ENCODE peak calls at places on chromosomes 13 and 19, in six cellular contexts. X, B, Y, W, I and E are unnamed samples.
A peak's percentile ranks its signal among the peaks of the same experiment; 100 is the strongest.

GRCh38 chr19:13016628-13017305 is 21.5 kb downstream of the NFIX start:
- DNase-seq in X (no peak), B (peak; percentile 29), Y (no peak), W (no peak), I (no peak), E (no peak)

GRCh38 chr13:72125561-72125960 is 258.6 kb upstream of the DACH1 start:
- DNase-seq in X (no peak), B (no peak), Y (no peak), W (no peak), I (no peak), E (no peak)

GRCh38 chr13:50400930-50401553 is 385.8 kb downstream of the KCNRG start:
- DNase-seq in X (no peak), B (no peak), Y (no peak), W (no peak), I (no peak), E (no peak)

GRCh38 chr13:48532473-48533206 is at the start of gene RCBTB2:
- DNase-seq in X (peak; percentile 99), B (peak; percentile 94), Y (peak; percentile 100), W (peak; percentile 98), I (peak; percentile 97), E (peak; percentile 95)

GRCh38 chr13:52085416-52085815 is 43.5 kb downstream of the NEK5 start:
- DNase-seq in X (no peak), B (no peak), Y (no peak), W (no peak), I (no peak), E (no peak)

GRCh38 chr13:64871742-64872141 is 2358.4 kb downstream of the PCDH9 start:
- DNase-seq in X (no peak), B (no peak), Y (no peak), W (no peak), I (no peak), E (no peak)

GRCh38 chr13:19658831-19659230 is 25.4 kb downstream of the MPHOSPH8 start:
- DNase-seq in X (no peak), B (no peak), Y (no peak), W (no peak), I (no peak), E (no peak)

GRCh38 chr19:18760440-18761383 is 30.4 kb downstream of the COMP start:
- DNase-seq in X (no peak), B (no peak), Y (no peak), W (no peak), I (no peak), E (no peak)

GRCh38 chr13:98978280-98978679 is 416 bp upstream of the DOCK9 start:
- DNase-seq in X (no peak), B (no peak), Y (no peak), W (no peak), I (no peak), E (no peak)